ENCODE peak calls at places on chromosomes 13 and 19, in five cellular contexts. U is heart left ventricle, Y is stomach, P is GM12865, D is fibroblast of lung. N is an unnamed sample.

GRCh38 chr19:17121736-17122293 is 46.2 kb downstream of the MYO9B start:
- DNase-seq in D (peak; percentile 67), U (no peak), P (peak; percentile 70), Y (no peak), N (no peak)

GRCh38 chr13:109665211-109665610 is 121.2 kb downstream of the IRS2 start:
- DNase-seq in Y (no peak), U (no peak), P (no peak), D (no peak), N (no peak)

GRCh38 chr19:48975947-48976847 is 11.1 kb downstream of the FTL start:
- DNase-seq in P (peak; percentile 65), U (no peak), Y (no peak), D (no peak), N (peak; percentile 24)

GRCh38 chr13:28819046-28819747 is 942 bp upstream of the MTUS2 start:
- DNase-seq in D (peak; percentile 17), Y (no peak), U (no peak), P (no peak), N (peak; percentile 68)

GRCh38 chr19:16143399-16144215 is at the start of gene HSH2D:
- DNase-seq in D (no peak), U (peak; percentile 35), P (peak; percentile 98), Y (peak; percentile 94), N (no peak)

GRCh38 chr13:110680852-110681251 is 25.1 kb downstream of the CARS2 start:
- DNase-seq in P (peak; percentile 40), U (no peak), D (peak; percentile 16), Y (no peak), N (peak; percentile 18)

GRCh38 chr13:93805736-93806135 is 579.1 kb downstream of the GPC6 start:
- DNase-seq in Y (no peak), P (no peak), U (no peak), D (no peak), N (no peak)

GRCh38 chr13:29897102-29897501 is 46.7 kb upstream of the UBL3 start:
- DNase-seq in Y (no peak), D (no peak), U (no peak), P (no peak), N (no peak)

GRCh38 chr13:35818577-35819165 is 312.5 kb downstream of the DCLK1 start:
- DNase-seq in D (peak; percentile 61), Y (no peak), P (peak; percentile 35), U (no peak), N (no peak)

GRCh38 chr19:28880735-28881401 is 332.1 kb downstream of the UQCRFS1 start:
- DNase-seq in Y (no peak), P (no peak), D (no peak), U (no peak), N (no peak)

GRCh38 chr19:57171551-57172081 is 4.3 kb upstream of the DUXA start:
- DNase-seq in D (peak; percentile 12), U (peak; percentile 73), P (no peak), Y (no peak), N (peak; percentile 19)

GRCh38 chr19:40460185-40460584 is 5.4 kb downstream of the BLVRB start:
- DNase-seq in D (no peak), P (no peak), U (no peak), Y (no peak), N (no peak)

GRCh38 chr19:11737964-11738745 is 591 bp downstream of the ZNF823 start:
- DNase-seq in U (peak; percentile 37), P (peak; percentile 70), D (peak; percentile 12), Y (peak; percentile 82), N (peak; percentile 64)

GRCh38 chr19:35298561-35298972 is 6.6 kb downstream of the MAG start:
- DNase-seq in P (no peak), D (no peak), Y (no peak), U (no peak), N (no peak)
- TF ChIP-seq CTCF in P (no peak), D (no peak), Y (no peak), U (no peak), N (no peak)

GRCh38 chr13:96809366-96810096 is 184.7 kb downstream of the OXGR1 start:
- DNase-seq in D (no peak), U (no peak), P (no peak), Y (peak; percentile 50), N (no peak)
- H3K4me3 ChIP-seq in D (no peak overlapping the region), U (no peak overlapping the region), P (no peak overlapping the region), Y (no peak overlapping the region), N (no peak overlapping the region)

DNA sequence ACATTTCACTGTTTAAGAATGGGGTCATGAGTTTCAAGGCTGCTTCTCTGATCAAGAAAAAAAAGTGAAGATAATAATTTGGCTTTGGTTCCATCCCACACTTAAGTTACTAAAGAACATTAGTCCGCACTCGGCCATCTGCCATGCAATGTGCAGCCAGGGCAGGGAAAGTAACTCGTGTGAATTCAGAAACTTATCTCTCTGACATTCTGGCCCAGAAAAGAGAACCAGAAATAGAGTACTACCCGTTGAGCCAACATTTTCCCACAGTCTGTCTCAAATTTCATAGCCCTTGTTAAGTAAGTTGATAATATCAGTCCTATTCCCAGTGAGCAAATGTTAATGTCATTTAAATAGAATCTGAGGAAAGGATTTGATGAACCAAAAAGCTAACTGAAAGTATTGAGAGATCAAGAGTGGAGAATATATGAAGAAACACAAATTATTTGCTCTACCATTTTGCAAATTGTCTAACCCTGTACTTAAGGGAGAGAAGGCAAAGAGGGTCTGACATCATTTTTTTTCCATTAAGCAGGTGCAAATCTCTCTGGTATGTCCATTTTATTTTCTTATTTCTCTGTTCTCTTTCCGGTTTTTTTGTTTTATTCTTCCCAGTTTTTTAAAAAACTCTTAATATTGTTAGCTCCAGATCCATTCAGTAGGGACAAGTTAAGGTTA is 156.3 kb downstream of the NDFIP2 start:
- DNase-seq in D (peak; percentile 40), Y (peak; percentile 38), P (no peak), U (peak; percentile 83), N (no peak)
- TF ChIP-seq CTCF in D (no peak), Y (no peak), P (no peak), U (no peak), N (no peak)

DNA sequence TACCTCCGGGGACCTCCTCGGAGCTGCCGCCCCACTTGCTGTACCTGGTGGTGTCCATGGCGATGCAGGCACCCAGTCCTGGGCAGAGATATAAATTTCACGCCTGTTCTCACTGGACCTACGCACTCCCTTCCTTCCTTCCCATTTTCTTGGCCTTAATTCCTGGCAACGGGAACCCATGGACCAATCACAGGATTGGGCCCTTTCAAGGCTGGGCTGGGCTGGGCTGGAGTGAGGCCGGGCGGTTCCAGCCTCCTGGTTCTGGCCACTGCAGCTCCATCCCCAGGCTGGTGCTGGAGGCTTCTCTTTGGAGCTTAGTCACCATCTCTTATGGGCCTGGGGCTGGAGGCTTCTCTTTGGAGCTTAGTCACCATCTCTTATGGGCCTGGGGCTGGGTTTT is at the start of gene CLEC4G:
- DNase-seq in U (no peak), Y (no peak), P (no peak), D (no peak), N (no peak)
- H3K4me3 ChIP-seq in U (no peak within 1 kb of the TSS), Y (no peak within 1 kb of the TSS), P (no peak within 1 kb of the TSS), D (no peak within 1 kb of the TSS), N (no peak within 1 kb of the TSS)